ENCODE peak calls at places on chromosomes 2 and 18, in four cellular contexts. C, G, F and I are unnamed samples. For H3K4me1, the result is how much of the 10 kb centered on the place peaks cover.

GRCh38 chr2:216720722-216721121 is 25.4 kb upstream of the IGFBP5 start:
- DNase-seq in G (no peak), F (no peak), C (no peak), I (no peak)

GRCh38 chr2:173652731-173653426 is 298.2 kb downstream of the CDCA7 start:
- DNase-seq in C (no peak), G (peak), F (no peak), I (peak)

GRCh38 chr2:238117199-238118154 is 17.3 kb downstream of the ESPNL start:
- DNase-seq in F (peak), C (peak), G (no peak), I (no peak)

GRCh38 chr2:134549104-134549503 is 169.7 kb downstream of the TMEM163 start:
- DNase-seq in F (no peak), C (no peak), G (no peak), I (no peak)

GRCh38 chr18:54263904-54264336 is 5.4 kb upstream of the POLI start:
- DNase-seq in C (no peak), G (no peak), F (no peak), I (no peak)

GRCh38 chr18:13530879-13531387 is 195.4 kb downstream of the FAM210A start:
- DNase-seq in G (peak), C (no peak), F (no peak), I (peak)

GRCh38 chr18:54671291-54671881 is 80.3 kb downstream of the DYNAP start:
- DNase-seq in C (no peak), F (no peak), G (peak), I (no peak)

GRCh38 chr2:169087757-169088379 is 18.5 kb downstream of the DHRS9 start:
- DNase-seq in G (no peak), F (no peak), C (peak), I (no peak)

GRCh38 chr18:7011142-7011541 is 106.5 kb downstream of the LAMA1 start:
- DNase-seq in F (no peak), C (peak), G (no peak), I (no peak)

GRCh38 chr18:44949967-44950366 is 269.3 kb downstream of the SETBP1 start:
- DNase-seq in F (no peak), C (no peak), G (no peak), I (no peak)

GRCh38 chr18:45291616-45292612 is 323.4 kb upstream of the SLC14A2 start:
- DNase-seq in C (no peak), G (no peak), F (no peak), I (no peak)

GRCh38 chr2:136086253-136087016 is 31.5 kb downstream of the CXCR4 start:
- DNase-seq in C (no peak), G (no peak), F (no peak), I (no peak)

GRCh38 chr2:38907743-38908562 is 18.3 kb downstream of the ARHGEF33 start:
- DNase-seq in G (no peak), C (no peak), F (no peak), I (no peak)

GRCh38 chr2:107808986-107809385 is 17.7 kb upstream of the RGPD4 start:
- DNase-seq in G (no peak), C (no peak), F (no peak), I (no peak)

GRCh38 chr2:163155279-163155883 is 316.8 kb upstream of the KCNH7 start:
- DNase-seq in G (peak), C (no peak), F (no peak), I (no peak)

GRCh38 chr2:202718614-202719013 is 83.8 kb downstream of the FAM117B start:
- DNase-seq in G (peak), F (no peak), C (no peak), I (no peak)

GRCh38 chr2:22355816-22356433 is 1029.1 kb upstream of the KLHL29 start:
- DNase-seq in F (no peak), C (no peak), G (no peak), I (peak)

GRCh38 chr18:60404686-60405085 is 32.1 kb upstream of the MC4R start:
- DNase-seq in C (no peak), F (no peak), G (no peak), I (no peak)

GRCh38 chr2:99421469-99421868 is 68.3 kb downstream of the REV1 start:
- DNase-seq in G (no peak), F (no peak), C (no peak), I (no peak)

GRCh38 chr2:101329026-101329425 is 20.5 kb upstream of the RNF149 start:
- DNase-seq in C (no peak), F (no peak), G (no peak), I (no peak)

GRCh38 chr2:101328474-101329007 is 20.0 kb upstream of the RNF149 start:
- DNase-seq in C (no peak), F (no peak), G (no peak), I (no peak)

GRCh38 chr2:101330253-101330921 is 21.9 kb upstream of the RNF149 start:
- DNase-seq in C (peak), G (no peak), F (peak), I (no peak)

GRCh38 chr2:101332885-101333766 is 24.6 kb upstream of the RNF149 start:
- DNase-seq in G (no peak), C (no peak), F (no peak), I (no peak)

GRCh38 chr2:101331202-101331601 is 22.7 kb upstream of the RNF149 start:
- DNase-seq in F (no peak), C (no peak), G (no peak), I (no peak)
- H3K4me3 ChIP-seq in F (no peak), C (no peak), G (no peak), I (no peak)

GRCh38 chr2:158181171-158181570 is 79.5 kb downstream of the UPP2 start:
- DNase-seq in C (no peak), G (no peak), F (no peak), I (no peak)

GRCh38 chr2:158184556-158185343 is 83.1 kb downstream of the UPP2 start:
- DNase-seq in C (no peak), G (no peak), F (no peak), I (no peak)

GRCh38 chr2:158179660-158180059 is 78.0 kb downstream of the UPP2 start:
- DNase-seq in C (no peak), F (no peak), G (peak), I (no peak)

GRCh38 chr2:158184001-158184400 is 82.3 kb downstream of the UPP2 start:
- DNase-seq in G (no peak), C (no peak), F (no peak), I (no peak)

GRCh38 chr2:158182681-158183350 is 81.1 kb downstream of the UPP2 start:
- DNase-seq in F (no peak), C (no peak), G (no peak), I (no peak)
- H3K4me1 ChIP-seq in F (under half), C (under half), G (under half), I (under half)

GRCh38 chr2:109128466-109129355 is at the start of gene SH3RF3:
- DNase-seq in C (peak), F (peak), G (no peak), I (peak)
- TF ChIP-seq POLR2AphosphoS5 in C (peak), F (peak), G (no peak), I (no peak)

GRCh38 chr2:158602027-158602426 is 145.3 kb downstream of the PKP4 start:
- DNase-seq in G (no peak), F (no peak), C (no peak), I (peak)

GRCh38 chr2:158598856-158599517 is 142.2 kb downstream of the PKP4 start:
- DNase-seq in G (no peak), F (no peak), C (no peak), I (no peak)

GRCh38 chr2:158603205-158603604 is 146.5 kb downstream of the PKP4 start:
- DNase-seq in G (no peak), F (no peak), C (no peak), I (no peak)

GRCh38 chr2:158599609-158600008 is 142.9 kb downstream of the PKP4 start:
- DNase-seq in F (no peak), G (no peak), C (no peak), I (no peak)

GRCh38 chr2:158600155-158600802 is 143.5 kb downstream of the PKP4 start:
- DNase-seq in G (no peak), C (no peak), F (no peak), I (peak)
- H3K4me3 ChIP-seq in G (no peak), C (no peak), F (no peak), I (no peak)

GRCh38 chr2:144448389-144449027 is 71.4 kb downstream of the ZEB2 start:
- DNase-seq in G (no peak), F (no peak), C (no peak), I (no peak)
- H3K4me1 ChIP-seq in G (under half), F (half or more), C (under half), I (under half)

DNA sequence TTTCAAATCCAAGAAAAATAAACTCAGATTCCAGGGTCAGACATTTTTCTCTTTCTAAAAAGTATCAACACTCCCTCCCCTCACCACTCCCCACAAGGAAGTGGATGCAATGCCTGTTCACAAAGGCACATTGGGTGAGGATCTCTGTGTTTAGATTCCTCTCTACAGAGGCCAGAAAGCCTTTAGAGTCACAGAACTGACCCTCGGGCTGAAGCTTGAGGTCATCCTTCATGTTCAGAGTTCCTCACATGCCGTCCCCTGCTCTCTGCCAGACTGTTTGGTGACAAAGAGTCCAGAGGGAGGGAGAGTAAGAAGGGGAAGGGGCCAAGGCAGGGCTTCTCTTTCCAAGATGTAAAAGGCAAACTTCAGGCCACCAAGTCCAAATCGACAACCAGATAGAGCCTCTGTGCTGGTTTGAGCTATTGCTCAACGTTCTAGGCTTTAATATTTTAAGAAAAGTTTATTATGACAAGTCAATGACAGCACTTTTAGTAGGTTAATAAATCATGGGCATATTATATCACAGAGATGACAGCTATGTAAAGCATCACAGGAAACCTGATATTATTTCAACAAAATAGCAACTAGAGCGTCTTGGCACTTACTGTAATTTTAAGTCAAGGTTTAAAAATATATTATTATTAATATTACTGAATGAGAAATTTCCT is 269.4 kb downstream of the ETAA1 start:
- DNase-seq in G (no peak), F (no peak), C (no peak), I (peak)
- TF ChIP-seq POLR2AphosphoS5 in G (no peak), F (no peak), C (no peak), I (peak)

DNA sequence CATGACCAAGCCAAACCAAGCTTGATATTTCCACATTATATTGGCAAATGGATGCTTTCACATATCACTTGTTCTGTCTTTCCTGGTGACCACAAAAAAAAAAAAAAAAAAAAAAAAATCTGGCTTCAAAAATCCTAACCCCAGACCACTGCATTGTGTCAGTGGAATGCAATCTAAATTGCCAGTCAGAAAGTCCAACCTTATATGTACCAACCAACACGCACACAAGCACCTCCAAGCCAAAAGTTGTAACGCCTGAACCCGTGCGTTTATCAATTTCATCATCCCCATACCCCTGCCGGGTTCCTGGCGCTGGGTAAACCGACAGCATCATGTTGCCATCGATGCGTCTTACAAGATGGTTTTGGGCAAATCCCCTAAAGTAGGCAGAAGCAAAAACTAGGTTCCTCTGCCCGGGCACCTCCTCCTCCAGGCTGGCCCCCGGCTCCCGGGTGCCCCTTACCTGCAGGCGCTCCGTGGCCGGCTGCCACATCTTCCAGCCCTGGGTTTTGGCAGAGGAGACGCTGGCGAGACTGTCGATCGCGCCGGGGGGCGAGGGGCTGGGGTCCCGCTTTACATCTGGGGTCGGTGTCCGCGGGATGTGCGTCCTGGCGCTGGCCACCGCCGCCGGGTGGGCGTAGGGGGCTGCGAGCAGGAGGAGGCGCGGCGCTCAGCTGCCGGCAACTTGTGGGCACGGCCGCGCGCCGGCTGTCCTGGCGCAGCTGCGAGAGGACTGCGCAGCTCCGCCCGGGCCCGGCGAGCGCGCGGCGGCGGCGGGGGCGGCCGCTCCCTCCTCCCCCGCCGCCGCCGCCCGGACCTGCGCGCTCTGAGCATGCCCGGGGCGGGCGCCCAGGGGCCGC is at the start of gene PID1:
- DNase-seq in G (no peak), F (peak), C (peak), I (no peak)
- H3K4me3 ChIP-seq in G (no peak), F (peak), C (peak), I (peak)

GRCh38 chr18:25250610-25250859 is 101.4 kb downstream of the ZNF521 start:
- DNase-seq in G (no peak), F (no peak), C (no peak), I (no peak)
- H3K4me1 ChIP-seq in G (under half), F (under half), C (under half), I (under half)

GRCh38 chr2:120258140-120258539 is 5.5 kb downstream of the RALB start:
- DNase-seq in F (no peak), G (no peak), C (no peak), I (no peak)

GRCh38 chr2:120261387-120262006 is 8.8 kb downstream of the RALB start:
- DNase-seq in F (no peak), G (no peak), C (no peak), I (no peak)

GRCh38 chr2:120260736-120261135 is 8.1 kb downstream of the RALB start:
- DNase-seq in C (no peak), G (no peak), F (no peak), I (no peak)

GRCh38 chr2:120254178-120254577 is 1.5 kb downstream of the RALB start:
- DNase-seq in C (no peak), G (no peak), F (no peak), I (no peak)

DNA sequence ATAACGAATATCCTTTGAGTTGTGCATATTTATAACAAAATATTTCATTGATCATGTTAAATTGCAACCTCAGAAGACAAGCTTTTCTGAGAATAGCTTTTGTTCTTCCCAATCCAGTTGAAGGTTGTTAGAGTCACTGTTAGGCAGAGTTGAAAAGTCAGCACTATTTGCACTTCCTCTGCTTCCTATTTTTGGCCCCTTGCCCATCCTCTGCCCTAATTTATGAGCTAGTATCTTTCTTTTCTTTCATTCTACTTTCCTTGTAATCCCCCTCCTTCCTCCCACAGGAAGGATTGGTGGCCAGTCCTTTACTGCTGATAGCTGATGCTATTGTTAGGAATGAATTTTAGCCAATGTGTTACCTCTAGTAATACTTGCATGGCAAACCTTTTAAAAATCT is 4.9 kb downstream of the RALB start:
- DNase-seq in C (no peak), G (no peak), F (no peak), I (no peak)
- TF ChIP-seq POLR2AphosphoS5 in C (no peak), G (no peak), F (no peak), I (no peak)